ENCODE peak calls at places on chromosomes 5 and 9, in four cellular contexts. Q is CD4-positive, CD25-positive, alpha-beta regulatory T cell; V is SK-N-SH; M is right cardiac atrium. S is an unnamed sample. For H3K4me1, the result is how much of the 10 kb centered on the place peaks cover.

GRCh38 chr9:137317021-137317978 is 15.2 kb upstream of the NRARP start:
- DNase-seq in Q (no peak), V (peak), M (peak), S (no peak)

GRCh38 chr5:42022383-42022782 is 97.3 kb downstream of the FBXO4 start:
- DNase-seq in Q (no peak), V (no peak), M (no peak), S (no peak)

GRCh38 chr9:36204906-36205547 is 14.3 kb downstream of the CLTA start:
- DNase-seq in Q (no peak), V (peak), M (no peak), S (no peak)

GRCh38 chr5:73789851-73790281 is 163.9 kb downstream of the ARHGEF28 start:
- DNase-seq in Q (no peak), V (no peak), M (no peak), S (no peak)

GRCh38 chr5:173321886-173322285 is 6.3 kb downstream of the STC2 start:
- DNase-seq in Q (no peak), V (no peak), M (no peak), S (no peak)

GRCh38 chr5:134000116-134000515 is 4.7 kb downstream of the VDAC1 start:
- DNase-seq in Q (no peak), V (no peak), M (no peak), S (no peak)

GRCh38 chr5:159449925-159450324 is 119.6 kb upstream of the IL12B start:
- DNase-seq in Q (no peak), V (no peak), M (no peak), S (no peak)

GRCh38 chr5:96816430-96816939 is 8.7 kb upstream of the ERAP1 start:
- DNase-seq in Q (peak), V (no peak), M (no peak), S (no peak)

GRCh38 chr5:151130922-151131891 is 26.4 kb downstream of the ANXA6 start:
- DNase-seq in Q (no peak), V (no peak), M (no peak), S (no peak)

GRCh38 chr5:73028991-73029540 is 73.2 kb downstream of the FCHO2 start:
- DNase-seq in Q (no peak), V (no peak), M (no peak), S (no peak)

GRCh38 chr9:16197578-16198370 is 644.9 kb downstream of the CCDC171 start:
- DNase-seq in Q (no peak), V (peak), M (no peak), S (no peak)

GRCh38 chr5:55533806-55534435 is 843 bp downstream of the PLPP1 start:
- DNase-seq in Q (peak), V (peak), M (no peak), S (peak)

GRCh38 chr9:129548571-129549135 is 72.2 kb downstream of the C9orf50 start:
- DNase-seq in Q (no peak), V (no peak), M (peak), S (no peak)

GRCh38 chr5:126449751-126450271 is 26.6 kb downstream of the GRAMD2B start:
- DNase-seq in Q (peak), V (no peak), M (no peak), S (no peak)

GRCh38 chr9:90007516-90008430 is 403.0 kb downstream of the GADD45G start:
- DNase-seq in Q (no peak), V (no peak), M (no peak), S (no peak)

GRCh38 chr9:89154651-89155336 is 23.8 kb downstream of the SHC3 start:
- DNase-seq in Q (peak), V (no peak), M (no peak), S (no peak)

GRCh38 chr9:103397868-103398600 is 402.9 kb downstream of the CYLC2 start:
- DNase-seq in Q (peak), V (peak), M (no peak), S (peak)

GRCh38 chr5:131854134-131854533 is 57.3 kb upstream of the FNIP1 start:
- DNase-seq in Q (peak), V (no peak), M (no peak), S (no peak)

GRCh38 chr5:40755093-40755406 is 711 bp downstream of the TTC33 start:
- DNase-seq in Q (peak), V (peak), M (peak), S (peak)

GRCh38 chr5:131640043-131640856 is 5.2 kb upstream of the RAPGEF6 start:
- DNase-seq in Q (peak), V (no peak), M (no peak), S (peak)

GRCh38 chr5:62331921-62332320 is 25.9 kb downstream of the KIF2A start:
- DNase-seq in Q (no peak), V (no peak), M (no peak), S (no peak)

GRCh38 chr5:60136841-60137240 is 243.3 kb upstream of the PDE4D start:
- DNase-seq in Q (no peak), V (no peak), M (no peak), S (no peak)

GRCh38 chr5:50325237-50325832 is 115.8 kb downstream of the EMB start:
- DNase-seq in Q (peak), V (peak), M (no peak), S (peak)

GRCh38 chr9:133955821-133956411 is 36.2 kb downstream of the VAV2 start:
- DNase-seq in Q (peak), V (peak), M (peak), S (no peak)

GRCh38 chr9:83699615-83700014 is 8.1 kb downstream of the UBQLN1 start:
- DNase-seq in Q (no peak), V (no peak), M (no peak), S (no peak)

GRCh38 chr5:79561525-79561893 is 47.6 kb upstream of the HOMER1 start:
- DNase-seq in Q (peak), V (no peak), M (no peak), S (no peak)

GRCh38 chr9:114677418-114677817 is 4.6 kb downstream of the TEX48 start:
- DNase-seq in Q (no peak), V (no peak), M (no peak), S (peak)

GRCh38 chr9:129469188-129469987 is 151.5 kb downstream of the C9orf50 start:
- DNase-seq in Q (no peak), V (no peak), M (peak), S (no peak)

GRCh38 chr9:112334319-112334828 is 955 bp upstream of the PTBP3 start:
- DNase-seq in Q (peak), V (no peak), M (no peak), S (no peak)

GRCh38 chr5:150517272-150518152 is 9.6 kb downstream of the NDST1 start:
- DNase-seq in Q (no peak), V (peak), M (peak), S (peak)

GRCh38 chr5:181189363-181189961 is 15.5 kb downstream of the TRIM7 start:
- DNase-seq in Q (peak), V (no peak), M (peak), S (peak)

GRCh38 chr5:77418162-77418561 is 74.0 kb downstream of the WDR41 start:
- DNase-seq in Q (no peak), V (no peak), M (no peak), S (no peak)

GRCh38 chr5:163727028-163727427 is 221.6 kb downstream of the MAT2B start:
- DNase-seq in Q (no peak), V (no peak), M (no peak), S (no peak)

GRCh38 chr9:102867488-102867887 is 127.6 kb upstream of the CYLC2 start:
- DNase-seq in Q (no peak), V (no peak), M (peak), S (no peak)

GRCh38 chr5:159210306-159210722 is 961 bp upstream of the RNF145 start:
- DNase-seq in Q (peak), V (peak), M (no peak), S (no peak)

GRCh38 chr9:7147136-7148090 is 389.6 kb downstream of the KDM4C start:
- DNase-seq in Q (no peak), V (no peak), M (peak), S (no peak)

GRCh38 chr9:129520082-129520481 is 100.8 kb downstream of the C9orf50 start:
- DNase-seq in Q (no peak), V (no peak), M (no peak), S (no peak)

GRCh38 chr5:143887302-143887638 is 75.3 kb downstream of the HMHB1 start:
- DNase-seq in Q (no peak), V (peak), M (peak), S (no peak)

GRCh38 chr9:36322462-36322861 is 64.2 kb upstream of the GNE start:
- DNase-seq in Q (no peak), V (peak), M (no peak), S (no peak)

GRCh38 chr9:128732576-128732975 is 8.6 kb upstream of the ZDHHC12 start:
- DNase-seq in Q (no peak), V (no peak), M (no peak), S (no peak)

DNA sequence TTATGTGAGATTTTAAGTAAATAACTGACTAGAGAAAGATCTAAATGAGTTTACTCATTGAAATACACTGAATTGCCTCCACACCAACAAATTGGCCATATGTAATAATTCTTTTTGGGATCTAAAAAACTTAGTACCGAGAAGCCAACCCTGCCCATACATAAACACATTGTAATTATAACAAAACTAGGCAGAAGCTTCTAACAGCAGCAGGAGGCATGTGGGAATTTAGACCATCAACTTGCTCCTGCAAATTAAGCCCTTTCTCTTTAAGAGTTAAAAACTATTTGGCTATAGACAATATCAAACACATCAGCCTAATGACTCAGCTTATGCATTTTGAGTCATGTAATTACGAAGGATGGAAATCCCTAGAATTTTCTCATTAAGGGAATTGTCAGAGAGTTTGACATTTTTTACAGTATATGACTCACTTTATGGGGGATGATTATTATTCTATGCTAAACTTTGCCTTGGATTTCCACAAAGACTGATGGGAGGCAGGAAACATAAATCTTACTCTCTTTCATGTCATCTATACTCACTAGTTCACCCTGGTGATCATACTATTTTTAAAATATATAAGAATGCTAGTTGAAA is 1.0 kb downstream of the IL7R start:
- DNase-seq in Q (peak), V (no peak), M (no peak), S (peak)
- H3K4me1 ChIP-seq in Q (half or more), V (under half), M (under half), S (under half)

GRCh38 chr9:91835632-91836031 is 114.4 kb downstream of the ROR2 start:
- DNase-seq in Q (no peak), V (no peak), M (no peak), S (no peak)

GRCh38 chr9:91834740-91835139 is 115.3 kb downstream of the ROR2 start:
- DNase-seq in Q (no peak), V (no peak), M (no peak), S (no peak)

GRCh38 chr9:91832322-91832721 is 117.7 kb downstream of the ROR2 start:
- DNase-seq in Q (no peak), V (no peak), M (no peak), S (no peak)

GRCh38 chr9:91833878-91834255 is 116.2 kb downstream of the ROR2 start:
- DNase-seq in Q (no peak), V (no peak), M (no peak), S (no peak)

GRCh38 chr9:91833096-91833877 is 116.7 kb downstream of the ROR2 start:
- DNase-seq in Q (no peak), V (no peak), M (no peak), S (no peak)
- H3K4me1 ChIP-seq in Q (under half), V (under half), M (under half), S (under half)

DNA sequence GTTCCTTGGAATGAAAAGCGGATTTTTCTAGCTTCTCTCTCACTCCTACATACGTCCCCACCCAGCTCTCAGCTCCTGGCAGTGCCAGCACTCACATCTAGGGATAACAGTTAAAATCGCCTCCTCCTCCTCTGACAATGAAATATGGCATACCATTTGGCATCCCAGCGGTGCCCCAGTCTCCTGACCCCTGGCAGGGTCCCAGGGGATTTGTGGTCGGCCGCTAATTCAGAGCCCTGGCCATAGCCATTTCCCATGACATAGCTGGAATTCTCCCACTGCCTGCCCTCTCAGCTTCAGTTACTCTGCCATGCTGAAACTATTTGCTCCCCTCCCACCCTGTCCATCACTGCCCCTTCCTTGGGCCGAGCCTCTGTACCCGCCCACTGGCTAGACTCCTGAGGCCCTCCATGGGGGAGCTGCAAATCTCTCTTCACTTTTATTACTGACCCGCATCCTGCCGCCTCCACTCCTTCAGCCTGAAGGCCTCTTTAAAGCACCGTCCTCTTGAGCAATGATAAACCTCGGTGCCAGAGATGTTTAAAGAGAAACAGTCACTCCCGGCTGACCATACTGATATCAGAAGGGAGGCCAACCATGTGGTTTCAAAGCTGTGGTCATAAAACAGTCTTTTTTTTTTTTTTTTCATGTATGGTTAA is 139.8 kb downstream of the SLIT3 start:
- DNase-seq in Q (no peak), V (peak), M (peak), S (no peak)
- H3K4me1 ChIP-seq in Q (under half), V (under half), M (under half), S (under half)

GRCh38 chr9:105331755-105332154 is 87.3 kb downstream of the SLC44A1 start:
- DNase-seq in Q (no peak), V (no peak), M (no peak), S (no peak)

GRCh38 chr9:105329729-105330082 is 85.3 kb downstream of the SLC44A1 start:
- DNase-seq in Q (no peak), V (no peak), M (no peak), S (no peak)

GRCh38 chr9:105330201-105330600 is 85.8 kb downstream of the SLC44A1 start:
- DNase-seq in Q (peak), V (no peak), M (no peak), S (no peak)

GRCh38 chr9:105331160-105331559 is 86.7 kb downstream of the SLC44A1 start:
- DNase-seq in Q (no peak), V (no peak), M (no peak), S (no peak)

GRCh38 chr9:105330755-105331154 is 86.3 kb downstream of the SLC44A1 start:
- DNase-seq in Q (no peak), V (no peak), M (no peak), S (no peak)
- H3K4me1 ChIP-seq in Q (under half), V (under half), M (under half), S (under half)

DNA sequence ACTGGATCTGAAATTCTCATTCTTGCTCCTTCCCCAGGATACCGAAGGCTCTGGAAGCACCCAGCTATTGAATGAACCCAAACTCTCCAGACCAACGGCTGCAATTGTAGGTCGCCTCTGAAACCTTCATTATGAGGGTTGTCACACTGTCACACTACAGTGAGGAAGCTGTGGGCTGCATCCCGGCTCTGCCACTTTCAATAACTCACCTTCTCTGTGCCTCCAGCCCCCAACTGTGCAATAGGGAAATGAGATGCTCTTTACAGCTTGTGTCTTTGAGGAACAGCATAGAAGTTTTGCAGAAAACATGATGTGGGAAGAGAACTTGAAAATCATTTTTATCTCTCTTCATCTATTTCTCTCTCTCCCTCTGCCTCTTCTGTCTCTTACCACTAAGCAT is 69.6 kb upstream of the TGFBR1 start:
- DNase-seq in Q (no peak), V (no peak), M (no peak), S (no peak)
- H3K4me1 ChIP-seq in Q (under half), V (under half), M (under half), S (under half)

DNA sequence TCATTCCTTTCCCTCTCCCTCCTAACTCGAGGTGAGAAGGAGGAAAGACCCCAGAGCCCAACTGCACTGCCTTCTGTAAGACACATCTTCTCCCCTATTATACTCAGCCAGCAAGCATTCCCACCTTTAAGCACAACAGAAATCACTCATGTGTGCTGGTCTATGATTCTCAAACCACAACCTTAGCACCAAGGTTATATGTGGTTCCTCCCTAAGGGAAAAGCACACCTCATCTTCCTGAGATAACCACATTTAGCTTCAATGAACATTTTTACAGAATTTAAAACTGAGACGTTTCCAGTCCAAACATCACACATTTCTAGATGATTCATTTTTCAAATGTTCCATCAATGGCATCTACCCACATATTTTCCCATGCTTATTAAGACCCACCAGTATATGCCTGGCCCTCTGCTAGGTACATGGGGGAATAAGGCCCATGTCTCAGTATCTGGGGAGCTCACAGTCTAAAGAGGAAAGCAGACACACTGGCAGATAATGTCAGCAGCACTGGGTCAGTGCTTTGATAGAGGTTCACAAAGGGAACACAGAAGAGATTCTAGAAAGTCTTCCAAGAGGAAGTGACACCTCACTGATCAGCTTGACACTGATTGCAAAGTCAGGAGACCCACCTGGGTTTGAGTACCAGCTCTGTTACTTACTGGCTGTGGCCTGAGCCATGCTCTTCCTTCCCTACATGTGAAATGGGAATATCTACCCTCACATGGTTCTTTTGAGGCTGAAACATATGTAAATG is 245.4 kb downstream of the DENND1A start:
- DNase-seq in Q (no peak), V (no peak), M (no peak), S (no peak)
- H3K4me1 ChIP-seq in Q (under half), V (under half), M (under half), S (under half)

DNA sequence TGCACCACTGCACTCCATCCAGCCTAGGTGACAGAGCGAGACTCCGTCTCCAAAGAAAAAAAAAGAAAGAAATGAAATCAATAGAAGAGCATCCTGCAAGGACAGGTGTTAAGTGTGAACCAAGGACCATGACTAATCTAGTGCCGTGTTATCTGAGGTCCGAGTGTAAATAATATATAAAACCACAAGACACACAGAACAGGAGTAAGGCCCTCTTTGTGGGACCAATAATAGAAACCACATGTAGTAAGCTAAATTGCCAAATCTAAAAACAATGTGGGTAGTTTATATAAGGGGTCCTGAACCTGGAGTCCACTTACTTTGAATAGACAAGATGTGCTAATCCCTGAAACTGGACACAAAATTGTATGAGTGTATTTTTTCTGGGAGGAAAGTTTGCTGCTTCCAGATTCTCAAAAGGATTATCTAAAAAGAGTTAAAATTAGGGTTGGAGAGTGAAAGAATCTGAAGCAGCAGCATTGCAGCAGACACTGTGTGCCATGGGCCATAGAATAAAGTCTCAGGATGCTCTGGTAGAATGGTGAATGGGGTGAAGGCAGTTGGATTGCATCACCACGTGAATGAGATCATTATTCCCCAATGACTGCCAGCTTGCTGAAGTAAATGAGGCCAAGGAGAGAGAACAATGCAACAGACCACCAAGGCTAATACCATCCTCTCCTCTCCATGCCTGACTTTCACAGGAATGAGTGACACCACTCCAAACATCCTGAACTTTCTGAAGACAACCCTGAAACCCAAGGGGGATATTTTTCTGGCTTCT is 222.7 kb downstream of the DCP2 start:
- DNase-seq in Q (no peak), V (no peak), M (no peak), S (no peak)
- H3K4me1 ChIP-seq in Q (under half), V (half or more), M (under half), S (under half)

GRCh38 chr5:139461176-139461575 is 1.4 kb downstream of the ECSCR start:
- DNase-seq in Q (no peak), V (no peak), M (no peak), S (no peak)
- H3K4me1 ChIP-seq in Q (under half), V (under half), M (under half), S (under half)

GRCh38 chr9:127595606-127596005 is 16.5 kb upstream of the STXBP1 start:
- DNase-seq in Q (no peak), V (no peak), M (no peak), S (no peak)
- H3K4me1 ChIP-seq in Q (under half), V (under half), M (under half), S (under half)